ENCODE peak calls at places on chromosomes 5 and 9, in seven cellular contexts. S, U, O, J, H, E and T are unnamed samples.

GRCh38 chr9:89721971-89722530 is 117.2 kb downstream of the GADD45G start:
- DNase-seq in E (no peak), O (no peak), H (no peak), U (no peak), S (no peak), J (no peak), T (no peak)

GRCh38 chr5:177546262-177546741 is 8.1 kb downstream of the FAM193B start:
- DNase-seq in U (peak; percentile 54), E (peak; percentile 99), H (peak; percentile 99), O (no peak), J (no peak), S (peak; percentile 94), T (peak; percentile 41)

GRCh38 chr9:69186841-69187611 is 12.9 kb downstream of the TJP2 start:
- DNase-seq in E (peak; percentile 65), S (no peak), U (no peak), O (no peak), H (no peak), J (no peak), T (no peak)

GRCh38 chr5:93425102-93425501 is 155.9 kb downstream of the NR2F1-AS1 start:
- DNase-seq in J (no peak), E (peak; percentile 38), O (no peak), U (no peak), S (no peak), H (no peak), T (no peak)

GRCh38 chr9:136323420-136323819 is 3.9 kb upstream of the GPSM1 start:
- DNase-seq in O (no peak), J (no peak), H (no peak), E (no peak), U (no peak), S (no peak), T (no peak)

GRCh38 chr5:17021363-17021932 is 85.4 kb upstream of the MYO10 start:
- DNase-seq in U (no peak), O (no peak), E (peak; percentile 9), J (no peak), H (peak; percentile 67), S (no peak), T (no peak)

GRCh38 chr5:126849101-126849678 is 72.3 kb downstream of the LMNB1 start:
- DNase-seq in E (peak; percentile 9), J (no peak), O (no peak), H (no peak), S (no peak), U (no peak), T (no peak)

GRCh38 chr9:124618476-124618875 is 111.3 kb upstream of the NR5A1 start:
- DNase-seq in U (no peak), S (no peak), E (no peak), J (no peak), H (peak; percentile 32), O (no peak), T (no peak)

GRCh38 chr5:168661593-168662485 is 82.7 kb upstream of the PANK3 start:
- DNase-seq in U (no peak), O (no peak), H (peak; percentile 35), E (no peak), S (no peak), J (no peak), T (no peak)

GRCh38 chr5:178511173-178511572 is 79.0 kb downstream of the COL23A1 start:
- DNase-seq in J (no peak), S (no peak), H (no peak), E (no peak), O (no peak), U (no peak), T (no peak)

GRCh38 chr5:10475931-10476687 is 34.4 kb downstream of the ROPN1L start:
- DNase-seq in H (no peak), U (no peak), S (no peak), O (no peak), E (no peak), J (no peak), T (no peak)

GRCh38 chr9:19049872-19050636 is 827 bp downstream of the RRAGA start:
- DNase-seq in U (no peak), H (peak; percentile 51), S (no peak), J (no peak), O (no peak), E (peak; percentile 48), T (no peak)

GRCh38 chr5:90590-91547 is 1.1 kb upstream of the PLEKHG4B start:
- DNase-seq in E (peak; percentile 15), U (no peak), H (peak; percentile 31), S (no peak), O (no peak), J (no peak), T (no peak)

GRCh38 chr5:117333011-117333410 is 758.4 kb upstream of the SEMA6A start:
- DNase-seq in J (no peak), E (no peak), S (no peak), O (no peak), H (no peak), U (no peak), T (no peak)

GRCh38 chr9:99192786-99193465 is 28.8 kb downstream of the ALG2 start:
- DNase-seq in S (no peak), J (no peak), U (no peak), H (peak; percentile 58), E (peak; percentile 37), O (no peak), T (no peak)

GRCh38 chr5:38466444-38467189 is 89.8 kb downstream of the LIFR start:
- DNase-seq in S (no peak), U (no peak), O (peak; percentile 82), E (peak; percentile 74), H (no peak), J (no peak), T (no peak)

GRCh38 chr9:35357116-35357515 is 132.8 kb upstream of the RUSC2 start:
- DNase-seq in J (no peak), E (peak; percentile 60), O (no peak), S (no peak), U (no peak), H (no peak), T (no peak)

GRCh38 chr9:81885586-81885985 is 42.6 kb upstream of the SPATA31D4 start:
- DNase-seq in O (no peak), S (no peak), H (no peak), U (no peak), J (no peak), E (no peak), T (no peak)

GRCh38 chr5:161314033-161314432 is 232.5 kb downstream of the GABRB2 start:
- DNase-seq in J (no peak), H (no peak), S (no peak), O (no peak), E (no peak), U (no peak), T (no peak)

GRCh38 chr5:54571462-54571861 is 53.9 kb downstream of the SNX18 start:
- DNase-seq in U (no peak), S (no peak), H (no peak), J (no peak), O (no peak), E (no peak), T (no peak)

GRCh38 chr5:124996764-124997077 is 250.3 kb upstream of the ZNF608 start:
- DNase-seq in H (no peak), U (no peak), O (no peak), S (peak; percentile 14), J (no peak), E (peak; percentile 82), T (no peak)

GRCh38 chr5:62593331-62593730 is 14.7 kb downstream of the LRRC70 start:
- DNase-seq in U (no peak), O (no peak), J (no peak), H (peak; percentile 47), E (peak; percentile 76), S (no peak), T (no peak)

GRCh38 chr5:59666709-59667108 is 226.8 kb downstream of the PDE4D start:
- DNase-seq in E (no peak), H (no peak), S (no peak), O (no peak), J (no peak), U (no peak), T (no peak)

GRCh38 chr5:61277781-61278180 is 54.3 kb upstream of the ZSWIM6 start:
- DNase-seq in E (no peak), H (no peak), J (no peak), O (no peak), S (no peak), U (no peak), T (no peak)

GRCh38 chr5:113255579-113256210 is 179.1 kb downstream of the TSSK1B start:
- DNase-seq in H (no peak), O (no peak), U (no peak), S (no peak), J (no peak), E (no peak), T (no peak)

GRCh38 chr9:121567142-121568100 is 67.8 kb upstream of the GGTA1 start:
- DNase-seq in O (no peak), J (no peak), H (no peak), E (no peak), S (no peak), U (no peak), T (no peak)

GRCh38 chr5:54900906-54901725 is 84.3 kb downstream of the ESM1 start:
- DNase-seq in U (no peak), S (no peak), E (peak; percentile 97), J (no peak), O (no peak), H (peak; percentile 57), T (no peak)

GRCh38 chr9:136698681-136699246 is 11.5 kb upstream of the AGPAT2 start:
- DNase-seq in O (no peak), E (no peak), J (no peak), U (no peak), S (no peak), H (no peak), T (no peak)

GRCh38 chr5:1009359-1010180 is 968 bp downstream of the NKD2 start:
- DNase-seq in U (no peak), O (no peak), S (no peak), E (no peak), J (peak; percentile 58), H (peak; percentile 55), T (no peak)

GRCh38 chr5:59790399-59791130 is 103.0 kb downstream of the PDE4D start:
- DNase-seq in O (no peak), E (peak; percentile 86), S (no peak), H (peak; percentile 37), U (no peak), J (no peak), T (peak; percentile 90)

GRCh38 chr5:132839426-132840301 is 9.2 kb upstream of the SHROOM1 start:
- DNase-seq in O (no peak), H (peak; percentile 53), S (peak; percentile 21), U (no peak), E (peak; percentile 87), J (no peak), T (peak; percentile 64)